ENCODE peak calls at places on chromosome 15, in four cellular contexts. One of them, this sample, is unnamed.

GRCh38 chr15:81001180-81002003 is 669 bp downstream of the TLNRD1 start:
- DNase-seq in neural crest cell: peak; percentile 37
- DNase-seq in stimulated activated CD4-positive, alpha-beta T cell treated with anti-CD3 and anti-CD28 coated beads, Interleukin-2, amount 100 ng/mL, for 48 hours: peak; percentile 29
- DNase-seq in NCI-H2029: no peak
- DNase-seq in this sample: peak; percentile 37

GRCh38 chr15:100114526-100114925 is 227.2 kb downstream of the ADAMTS17 start:
- DNase-seq in stimulated activated CD4-positive, alpha-beta T cell treated with anti-CD3 and anti-CD28 coated beads, Interleukin-2, amount 100 ng/mL, for 48 hours: no peak
- DNase-seq in neural crest cell: no peak
- DNase-seq in NCI-H2029: no peak
- DNase-seq in this sample: no peak

GRCh38 chr15:85354432-85354831 is 26.0 kb upstream of the AKAP13 start:
- DNase-seq in neural crest cell: no peak
- DNase-seq in NCI-H2029: no peak
- DNase-seq in stimulated activated CD4-positive, alpha-beta T cell treated with anti-CD3 and anti-CD28 coated beads, Interleukin-2, amount 100 ng/mL, for 48 hours: no peak
- DNase-seq in this sample: no peak

GRCh38 chr15:58396181-58396580 is 35.6 kb upstream of the LIPC start:
- DNase-seq in stimulated activated CD4-positive, alpha-beta T cell treated with anti-CD3 and anti-CD28 coated beads, Interleukin-2, amount 100 ng/mL, for 48 hours: no peak
- DNase-seq in NCI-H2029: no peak
- DNase-seq in neural crest cell: no peak
- DNase-seq in this sample: no peak

GRCh38 chr15:45179221-45179985 is 8.4 kb downstream of the SHF start:
- DNase-seq in stimulated activated CD4-positive, alpha-beta T cell treated with anti-CD3 and anti-CD28 coated beads, Interleukin-2, amount 100 ng/mL, for 48 hours: peak; percentile 43
- DNase-seq in neural crest cell: no peak
- DNase-seq in NCI-H2029: no peak
- DNase-seq in this sample: peak; percentile 76

GRCh38 chr15:74274485-74275038 is 38.4 kb downstream of the CCDC33 start:
- DNase-seq in NCI-H2029: peak; percentile 11
- DNase-seq in stimulated activated CD4-positive, alpha-beta T cell treated with anti-CD3 and anti-CD28 coated beads, Interleukin-2, amount 100 ng/mL, for 48 hours: no peak
- DNase-seq in neural crest cell: no peak
- DNase-seq in this sample: no peak

GRCh38 chr15:69305204-69305931 is 6.7 kb downstream of the PAQR5 start:
- DNase-seq in stimulated activated CD4-positive, alpha-beta T cell treated with anti-CD3 and anti-CD28 coated beads, Interleukin-2, amount 100 ng/mL, for 48 hours: no peak
- DNase-seq in NCI-H2029: no peak
- DNase-seq in neural crest cell: no peak
- DNase-seq in this sample: peak; percentile 51

GRCh38 chr15:65275104-65275727 is 11.5 kb downstream of the PARP16 start:
- DNase-seq in neural crest cell: no peak
- DNase-seq in NCI-H2029: no peak
- DNase-seq in stimulated activated CD4-positive, alpha-beta T cell treated with anti-CD3 and anti-CD28 coated beads, Interleukin-2, amount 100 ng/mL, for 48 hours: no peak
- DNase-seq in this sample: no peak

GRCh38 chr15:38904298-38904697 is 339.7 kb upstream of the RASGRP1 start:
- DNase-seq in NCI-H2029: no peak
- DNase-seq in stimulated activated CD4-positive, alpha-beta T cell treated with anti-CD3 and anti-CD28 coated beads, Interleukin-2, amount 100 ng/mL, for 48 hours: no peak
- DNase-seq in neural crest cell: no peak
- DNase-seq in this sample: no peak

GRCh38 chr15:38398134-38398533 is 55.8 kb upstream of the FAM98B start:
- DNase-seq in NCI-H2029: no peak
- DNase-seq in stimulated activated CD4-positive, alpha-beta T cell treated with anti-CD3 and anti-CD28 coated beads, Interleukin-2, amount 100 ng/mL, for 48 hours: no peak
- DNase-seq in neural crest cell: no peak
- DNase-seq in this sample: no peak

GRCh38 chr15:85727068-85727467 is 67.7 kb downstream of the KLHL25 start:
- DNase-seq in neural crest cell: no peak
- DNase-seq in stimulated activated CD4-positive, alpha-beta T cell treated with anti-CD3 and anti-CD28 coated beads, Interleukin-2, amount 100 ng/mL, for 48 hours: no peak
- DNase-seq in NCI-H2029: no peak
- DNase-seq in this sample: no peak

GRCh38 chr15:31091531-31091930 is 10.0 kb downstream of the TRPM1 start:
- DNase-seq in stimulated activated CD4-positive, alpha-beta T cell treated with anti-CD3 and anti-CD28 coated beads, Interleukin-2, amount 100 ng/mL, for 48 hours: no peak
- DNase-seq in neural crest cell: no peak
- DNase-seq in NCI-H2029: no peak
- DNase-seq in this sample: no peak

This sample was measured in 8988T.